ENCODE peak calls at places on chromosome 16, in six cellular contexts. O is IMR-90, N is mesenchymal stem cell, Y is mesendoderm, A is H1, W is neuronal stem cell. B is an unnamed sample. For H3K79me1, the result is how much of the 10 kb centered on the place peaks cover.

GRCh38 chr16:81623365-81624102 is 155.6 kb upstream of the PLCG2 start:
- DNase-seq in O (peak), Y (peak), A (no peak), N (peak), W (peak), B (no peak)

GRCh38 chr16:48434653-48435318 is 49.6 kb upstream of the SIAH1 start:
- DNase-seq in A (no peak), O (peak), Y (no peak), W (no peak), N (peak), B (peak)

GRCh38 chr16:14146445-14146844 is 75.3 kb downstream of the MRTFB start:
- DNase-seq in W (no peak), A (no peak), Y (no peak), N (no peak), O (no peak), B (no peak)

GRCh38 chr16:3578610-3579551 is 1.7 kb upstream of the NLRC3 start:
- DNase-seq in A (peak), O (no peak), W (peak), Y (peak), N (no peak), B (no peak)

GRCh38 chr16:27444015-27444414 is 42.0 kb downstream of the IL21R start:
- DNase-seq in N (peak), A (no peak), Y (no peak), O (peak), W (no peak), B (peak)

GRCh38 chr16:28180660-28181556 is 30.9 kb downstream of the XPO6 start:
- DNase-seq in A (no peak), N (peak), W (no peak), O (peak), Y (no peak), B (peak)

GRCh38 chr16:49663081-49664057 is 192.5 kb downstream of the ZNF423 start:
- DNase-seq in W (no peak), N (peak), Y (no peak), O (no peak), A (no peak), B (no peak)

GRCh38 chr16:4378202-4378666 is 6.6 kb downstream of the VASN start:
- DNase-seq in Y (no peak), A (no peak), O (no peak), N (no peak), W (no peak), B (no peak)

GRCh38 chr16:54688339-54688738 is 242.3 kb upstream of the IRX5 start:
- DNase-seq in A (no peak), Y (no peak), N (no peak), W (no peak), O (no peak), B (peak)

GRCh38 chr16:766820-767640 is 6.5 kb downstream of the MSLN start:
- DNase-seq in W (no peak), O (no peak), A (no peak), N (no peak), Y (no peak), B (no peak)

GRCh38 chr16:80285089-80285488 is 255.7 kb upstream of the DYNLRB2 start:
- DNase-seq in W (no peak), N (peak), A (no peak), Y (no peak), O (peak), B (peak)

GRCh38 chr16:56780646-56781045 is 50.7 kb downstream of the NUP93 start:
- DNase-seq in O (no peak), W (no peak), Y (no peak), N (no peak), A (no peak), B (no peak)

GRCh38 chr16:72561-73537 is at the start of gene RHBDF1:
- DNase-seq in N (peak), O (peak), Y (peak), A (peak), W (peak), B (peak)

GRCh38 chr16:59478806-59479205 is 744.7 kb upstream of the GOT2 start:
- DNase-seq in Y (no peak), O (peak), W (no peak), N (no peak), A (no peak), B (no peak)

GRCh38 chr16:21166561-21166961 is 8.1 kb downstream of the LDAF1 start:
- DNase-seq in N (peak), Y (peak), W (no peak), O (peak), A (no peak), B (no peak)

GRCh38 chr16:55471448-55472097 is 7.4 kb upstream of the MMP2 start:
- DNase-seq in W (no peak), Y (peak), O (peak), N (peak), A (no peak), B (peak)

GRCh38 chr16:57039148-57039812 is 49.9 kb downstream of the NLRC5 start:
- DNase-seq in Y (no peak), A (no peak), O (peak), W (no peak), N (peak), B (no peak)

GRCh38 chr16:84047626-84048025 is 5.0 kb upstream of the SLC38A8 start:
- DNase-seq in A (no peak), N (no peak), W (no peak), O (no peak), Y (no peak), B (no peak)

GRCh38 chr16:69941251-69942098 is 9.7 kb upstream of the CLEC18A start:
- DNase-seq in A (no peak), O (no peak), Y (no peak), W (no peak), N (peak), B (no peak)

GRCh38 chr16:27779719-27780161 is 229.8 kb downstream of the KATNIP start:
- DNase-seq in Y (peak), N (no peak), O (peak), A (peak), W (peak), B (peak)

GRCh38 chr16:85240982-85241924 is 129.0 kb upstream of the CIBAR2 start:
- DNase-seq in O (no peak), A (no peak), Y (peak), W (no peak), N (no peak), B (no peak)
- H3K79me1 ChIP-seq in O (under half), A (under half), Y (under half), W (under half), N (under half), B (under half)

GRCh38 chr16:88456356-88457292 is 3.5 kb downstream of the ZFPM1 start:
- DNase-seq in O (no peak), A (no peak), N (no peak), W (no peak), Y (no peak), B (no peak)
- H3K4me3 ChIP-seq in O (peak), A (peak), N (peak), W (no peak), Y (no peak), B (no peak)

GRCh38 chr16:67917852-67918236 is 13.8 kb downstream of the CTRL start:
- DNase-seq in O (peak), N (peak), A (no peak), W (no peak), Y (peak), B (peak)

GRCh38 chr16:67919618-67920210 is 11.9 kb downstream of the CTRL start:
- DNase-seq in A (no peak), N (no peak), W (no peak), Y (peak), O (no peak), B (no peak)

GRCh38 chr16:67914758-67915622 is 16.7 kb downstream of the CTRL start:
- DNase-seq in O (no peak), W (no peak), A (no peak), Y (peak), N (no peak), B (no peak)

GRCh38 chr16:67915831-67916723 is 15.6 kb downstream of the CTRL start:
- DNase-seq in Y (peak), A (no peak), W (no peak), N (no peak), O (peak), B (no peak)

GRCh38 chr16:67917140-67917851 is 14.4 kb downstream of the CTRL start:
- DNase-seq in O (peak), Y (no peak), A (no peak), N (no peak), W (no peak), B (no peak)
- H2BK5ac ChIP-seq in O (peak), Y (peak), A (no peak), N (no peak), W (no peak), B (no peak)

GRCh38 chr16:58107228-58107627 is 22.0 kb downstream of the CFAP20 start:
- DNase-seq in Y (peak), O (no peak), W (no peak), A (no peak), N (no peak), B (no peak)
- H3K79me1 ChIP-seq in Y (under half), O (under half), W (under half), A (under half), N (under half), B (under half)

GRCh38 chr16:11312718-11313492 is 31.8 kb upstream of the PRM1 start:
- DNase-seq in W (no peak), A (no peak), O (peak), N (peak), Y (peak), B (peak)
- H3K4me3 ChIP-seq in W (no peak), A (peak), O (no peak), N (no peak), Y (no peak), B (no peak)

DNA sequence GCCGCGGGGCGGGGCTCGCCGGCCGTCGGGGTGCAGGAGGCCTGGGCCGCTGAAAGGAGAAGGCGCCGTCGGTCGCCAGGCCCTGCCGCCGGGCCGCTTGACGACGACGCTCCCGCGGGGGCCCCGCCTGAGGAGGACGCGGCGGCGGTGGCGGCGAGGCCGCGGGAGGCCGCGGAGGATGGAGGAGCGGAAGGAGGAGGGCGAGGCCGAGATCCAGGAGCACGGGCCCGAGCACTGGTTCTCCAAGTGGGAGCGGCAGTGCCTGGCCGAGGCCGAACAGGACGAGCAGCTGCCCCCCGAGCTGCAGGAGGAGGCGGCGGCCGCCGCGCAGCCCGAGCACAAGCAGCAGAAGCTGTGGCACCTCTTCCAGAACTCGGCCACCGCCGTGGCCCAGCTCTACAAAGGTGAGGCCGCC is 430 bp downstream of the HAPSTR1 start:
- DNase-seq in O (no peak), Y (peak), N (peak), W (peak), A (peak), B (peak)
- H2BK5ac ChIP-seq in O (peak), Y (peak), N (peak), W (peak), A (peak), B (peak)

DNA sequence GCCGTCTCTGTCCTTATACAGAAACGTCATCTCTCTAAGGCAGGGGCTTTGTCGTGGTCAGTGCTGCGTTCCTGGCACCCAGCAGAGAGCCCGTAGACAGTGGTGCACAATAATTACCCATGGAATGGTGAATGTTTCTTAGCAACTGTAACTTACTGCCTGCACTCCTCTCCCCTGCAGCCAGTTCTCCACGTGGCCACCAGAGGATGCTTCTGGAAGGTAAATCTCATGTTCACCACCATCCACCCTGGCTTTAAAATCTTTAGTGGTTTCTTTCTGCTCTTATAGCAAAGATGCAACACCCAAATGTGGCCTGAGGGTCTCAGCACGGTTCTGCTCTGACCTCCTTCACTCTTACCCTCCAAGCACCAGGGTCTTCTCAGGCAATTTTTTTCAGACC is 150.8 kb downstream of the GRIN2A start:
- DNase-seq in W (no peak), A (no peak), N (no peak), Y (peak), O (no peak), B (no peak)
- H3K79me1 ChIP-seq in W (under half), A (under half), N (under half), Y (under half), O (under half), B (under half)

B was measured in trophoblast cell.